ENCODE peak calls at places on chromosomes 11 and 22, in seven cellular contexts. Y, X, G, N, S, T and R are unnamed samples. For H3K36me3, the result is how much of the 10 kb centered on the place peaks cover.

GRCh38 chr11:66462010-66462409 is 4.7 kb upstream of the PELI3 start:
- DNase-seq in N (no peak), T (no peak), G (no peak), X (no peak), S (no peak), Y (no peak), R (no peak)

GRCh38 chr11:88320149-88320559 is 17.4 kb downstream of the CTSC start:
- DNase-seq in N (no peak), Y (peak), G (peak), S (no peak), X (peak), T (no peak), R (no peak)

GRCh38 chr11:98564881-98565280 is 455.9 kb upstream of the CNTN5 start:
- DNase-seq in S (no peak), G (no peak), X (no peak), T (no peak), Y (no peak), N (no peak), R (no peak)

GRCh38 chr11:103222801-103223200 is 113.6 kb downstream of the DYNC2H1 start:
- DNase-seq in X (no peak), Y (no peak), T (no peak), G (no peak), S (no peak), N (no peak), R (no peak)

GRCh38 chr11:43810929-43811596 is 69.6 kb upstream of the ALKBH3 start:
- DNase-seq in X (peak), N (no peak), Y (no peak), T (no peak), S (no peak), G (peak), R (no peak)

GRCh38 chr22:19149047-19149883 is 827 bp downstream of the GSC2 start:
- DNase-seq in G (no peak), N (peak), S (no peak), X (peak), T (no peak), Y (no peak), R (no peak)

GRCh38 chr11:64627371-64627770 is 36.4 kb downstream of the SLC22A12 start:
- DNase-seq in N (no peak), X (no peak), G (no peak), S (no peak), T (no peak), Y (no peak), R (no peak)

GRCh38 chr22:23862103-23862502 is 4.4 kb downstream of the SLC2A11 start:
- DNase-seq in T (peak), S (peak), X (peak), N (peak), Y (peak), G (peak), R (peak)

GRCh38 chr11:76236092-76237026 is 30.1 kb upstream of the WNT11 start:
- DNase-seq in T (peak), S (peak), Y (peak), X (peak), G (peak), N (peak), R (no peak)

GRCh38 chr22:33620085-33620484 is 300.2 kb downstream of the LARGE1 start:
- DNase-seq in G (no peak), T (no peak), N (no peak), Y (no peak), X (no peak), S (no peak), R (no peak)

GRCh38 chr11:67282155-67282875 is 6.8 kb upstream of the ANKRD13D start:
- DNase-seq in S (no peak), N (no peak), Y (no peak), G (no peak), T (no peak), X (no peak), R (no peak)

GRCh38 chr11:20544536-20545237 is 54.7 kb upstream of the SLC6A5 start:
- DNase-seq in T (no peak), G (no peak), X (no peak), Y (peak), N (peak), S (no peak), R (no peak)

GRCh38 chr11:1560618-1561251 is 11.3 kb downstream of the DUSP8 start:
- DNase-seq in G (no peak), X (no peak), Y (no peak), N (no peak), T (no peak), S (no peak), R (no peak)
- H3K27ac ChIP-seq in G (no peak), X (no peak), Y (no peak), N (no peak), T (no peak), S (no peak), R (no peak)

GRCh38 chr11:131658414-131658813 is 288.0 kb downstream of the NTM start:
- DNase-seq in N (no peak), G (no peak), X (no peak), Y (no peak), S (no peak), T (no peak), R (no peak)
- TF ChIP-seq EZH2phosphoT487 in N (no peak), G (no peak), X (no peak), Y (no peak), S (no peak), T (no peak), R (no peak)

GRCh38 chr22:32175751-32176644 is 16.9 kb upstream of the C22orf42 start:
- DNase-seq in G (no peak), T (no peak), N (peak), S (no peak), Y (no peak), X (no peak), R (no peak)
- H3K36me3 ChIP-seq in G (under half), T (under half), N (under half), S (under half), Y (under half), X (under half), R (under half)

DNA sequence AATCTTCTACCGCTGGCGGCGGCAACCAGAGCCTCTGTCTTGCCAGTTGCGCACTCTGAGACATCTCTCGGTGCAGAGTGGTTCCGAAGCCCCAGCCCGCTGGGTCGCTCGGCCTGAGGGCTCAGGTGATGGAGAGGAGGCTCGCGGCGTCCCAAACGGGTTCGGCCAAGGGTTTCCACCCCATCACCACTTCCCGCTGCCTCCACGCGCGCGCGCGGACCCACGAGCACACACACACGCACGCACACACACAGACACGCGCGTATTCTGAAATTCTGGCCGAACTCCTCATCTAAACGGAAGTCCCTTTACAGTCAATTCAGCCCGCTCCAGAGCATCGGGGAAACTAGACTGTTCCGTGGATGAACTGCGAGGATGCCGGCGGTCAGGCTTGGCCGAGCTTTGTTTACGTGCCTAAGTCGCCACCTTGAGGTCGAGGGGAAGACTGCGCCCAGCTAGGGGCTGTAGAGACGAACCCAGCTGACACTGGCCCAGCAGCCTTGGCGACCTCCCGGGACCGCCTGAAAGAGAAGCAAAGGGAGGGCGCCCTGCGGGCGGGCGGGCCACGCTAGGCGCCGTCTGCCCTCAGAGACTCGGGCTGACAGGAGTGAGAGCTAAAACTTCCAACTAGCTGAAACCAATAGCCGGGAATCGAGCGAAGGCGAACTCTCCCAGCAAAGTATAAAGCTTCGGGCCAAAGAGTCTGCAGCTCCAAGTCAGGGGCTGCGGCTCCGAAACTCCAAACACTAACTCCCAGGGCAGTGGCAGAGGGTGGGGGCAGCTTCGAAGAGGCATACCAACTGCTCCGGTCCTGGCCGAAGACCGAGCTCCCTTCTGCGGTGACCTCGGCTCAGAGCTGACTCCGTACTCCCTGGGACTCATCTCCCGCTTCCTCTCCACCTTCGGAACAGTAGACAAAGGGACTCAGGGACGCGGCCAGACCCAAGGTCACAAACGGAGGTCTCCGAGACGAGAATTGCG is 124.8 kb upstream of the C11orf58 start:
- DNase-seq in G (peak), T (peak), X (peak), N (peak), Y (peak), S (peak), R (peak)
- H3K27ac ChIP-seq in G (no peak), T (no peak), X (no peak), N (no peak), Y (peak), S (no peak), R (no peak)

DNA sequence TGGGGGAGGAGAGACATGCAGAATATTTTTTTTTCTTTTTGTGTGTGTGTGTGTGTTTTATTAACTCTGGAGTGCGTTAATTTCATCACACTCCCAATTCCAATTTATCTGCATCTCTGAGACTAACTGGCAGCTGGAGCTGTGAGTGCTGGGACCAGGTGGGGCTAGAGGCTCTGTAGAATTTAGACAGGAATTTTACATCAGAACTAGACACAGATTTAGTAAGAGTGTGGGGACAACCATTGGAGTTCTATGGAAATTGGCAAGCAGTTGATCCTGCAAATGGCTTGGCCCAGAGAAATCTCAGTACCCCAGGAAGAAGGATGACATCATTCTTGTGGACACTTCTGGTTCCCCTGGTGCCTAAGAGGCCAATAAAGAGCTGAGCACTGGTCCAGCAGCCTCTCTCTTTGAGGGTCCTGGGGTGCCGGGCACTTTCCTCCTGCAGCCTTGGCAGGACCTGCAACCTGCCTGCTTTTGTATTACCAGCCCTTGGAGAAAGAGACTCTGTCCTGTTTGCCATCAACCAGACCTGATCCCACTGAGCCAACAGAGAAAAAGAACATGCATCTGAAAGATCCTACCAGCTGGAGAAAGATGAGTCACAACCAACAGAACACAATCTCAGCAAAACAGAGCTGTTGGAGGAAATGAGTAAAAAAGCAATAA is 320.9 kb downstream of the DDX10 start:
- DNase-seq in N (no peak), S (no peak), G (peak), X (peak), Y (peak), T (no peak), R (no peak)
- TF ChIP-seq EZH2phosphoT487 in N (no peak), S (no peak), G (no peak), X (no peak), Y (no peak), T (no peak), R (no peak)

DNA sequence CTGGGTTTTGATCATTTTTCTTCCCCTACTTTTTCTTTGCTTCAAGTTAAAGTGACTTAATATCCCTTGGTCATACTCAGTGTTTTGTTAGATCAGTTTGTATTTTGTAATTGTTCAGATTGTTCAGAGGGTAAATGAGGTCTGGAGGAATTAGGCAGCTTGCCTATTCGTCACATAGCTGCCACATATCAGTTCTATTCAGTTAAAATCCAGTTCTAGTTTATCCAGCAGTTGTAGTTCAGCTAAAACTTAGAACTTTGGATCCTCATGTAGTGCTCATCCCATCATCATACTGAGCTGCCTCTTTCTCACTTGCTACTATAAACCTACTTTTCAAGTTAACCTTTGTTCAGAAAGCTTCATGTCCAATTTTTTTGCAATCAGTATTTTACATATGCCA is 47.1 kb upstream of the DEPDC7 start:
- DNase-seq in N (no peak), G (no peak), X (no peak), Y (no peak), S (no peak), T (no peak), R (no peak)
- H3K36me3 ChIP-seq in N (under half), G (under half), X (under half), Y (under half), S (under half), T (under half), R (half or more)

GRCh38 chr11:58058276-58059010 is 27.7 kb downstream of the OR6Q1 start:
- DNase-seq in G (peak), Y (no peak), X (no peak), N (no peak), T (no peak), S (no peak), R (no peak)

GRCh38 chr11:58059011-58059358 is 28.2 kb downstream of the OR6Q1 start:
- DNase-seq in N (peak), X (peak), Y (peak), T (no peak), S (no peak), G (peak), R (no peak)

GRCh38 chr11:58060535-58060934 is 29.8 kb downstream of the OR6Q1 start:
- DNase-seq in Y (no peak), N (no peak), S (no peak), G (no peak), X (no peak), T (no peak), R (no peak)

GRCh38 chr11:58061813-58062212 is 31.1 kb downstream of the OR6Q1 start:
- DNase-seq in T (no peak), Y (no peak), N (no peak), S (no peak), X (peak), G (peak), R (no peak)

DNA sequence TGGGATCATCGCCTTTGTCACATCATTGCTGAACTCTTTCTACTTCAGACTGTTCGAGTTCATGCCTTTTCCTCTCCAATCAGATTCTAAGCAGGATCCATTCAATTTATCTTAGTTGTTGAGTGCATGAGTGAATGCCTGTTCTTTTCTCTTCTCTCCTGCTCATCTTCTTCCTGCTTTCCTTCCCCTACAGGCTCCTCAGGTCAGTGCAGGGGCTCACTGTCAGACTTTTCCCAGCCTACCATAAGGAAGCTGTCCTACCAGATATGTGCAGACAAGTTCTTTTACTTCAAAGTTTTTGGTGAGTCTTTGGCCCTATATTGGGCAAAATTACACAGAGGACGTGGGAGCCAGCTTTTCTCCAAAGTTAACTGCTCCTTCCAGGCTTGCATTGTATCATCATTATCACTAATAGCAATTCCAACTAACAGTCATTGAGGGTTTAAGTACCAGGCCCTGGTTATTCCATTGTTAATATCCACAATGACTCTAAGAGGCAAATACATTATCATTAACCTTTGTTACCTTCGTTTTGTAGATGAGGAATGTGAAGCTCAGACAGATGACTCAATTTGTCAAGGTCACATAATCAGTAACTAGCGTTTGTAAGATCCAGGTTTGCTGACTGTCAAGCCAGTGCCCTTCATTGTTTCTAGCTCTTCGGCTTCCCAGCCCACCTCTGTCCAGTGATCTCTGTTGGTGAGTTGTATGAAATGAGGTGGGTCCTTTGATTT is 30.4 kb downstream of the OR6Q1 start:
- DNase-seq in X (peak), Y (peak), N (peak), T (no peak), G (peak), S (no peak), R (no peak)
- H3K27ac ChIP-seq in X (peak), Y (peak), N (no peak), T (no peak), G (peak), S (no peak), R (no peak)

GRCh38 chr11:117792241-117792640 is 4.8 kb downstream of the DSCAML1 start:
- DNase-seq in T (no peak), S (no peak), N (no peak), G (no peak), Y (no peak), X (no peak), R (no peak)

GRCh38 chr11:117780456-117780855 is 16.6 kb downstream of the DSCAML1 start:
- DNase-seq in Y (no peak), N (no peak), T (no peak), G (no peak), S (no peak), X (no peak), R (no peak)

GRCh38 chr11:117781650-117782049 is 15.4 kb downstream of the DSCAML1 start:
- DNase-seq in Y (no peak), S (no peak), T (no peak), X (no peak), N (no peak), G (no peak), R (no peak)

GRCh38 chr11:117789241-117789640 is 7.8 kb downstream of the DSCAML1 start:
- DNase-seq in S (no peak), X (no peak), T (no peak), N (no peak), Y (no peak), G (no peak), R (no peak)

GRCh38 chr11:117786099-117786870 is 10.7 kb downstream of the DSCAML1 start:
- DNase-seq in X (no peak), N (no peak), T (no peak), G (peak), S (no peak), Y (peak), R (no peak)
- TF ChIP-seq EZH2phosphoT487 in X (no peak), N (no peak), T (no peak), G (no peak), S (no peak), Y (no peak), R (no peak)

GRCh38 chr11:23644443-23644842 is 784.2 kb upstream of the CCDC179 start:
- DNase-seq in T (no peak), S (no peak), N (no peak), X (no peak), Y (no peak), G (no peak), R (no peak)
- H3K36me3 ChIP-seq in T (under half), S (under half), N (under half), X (under half), Y (under half), G (under half), R (under half)

GRCh38 chr22:46094676-46095075 is 55.6 kb upstream of the PPARA start:
- DNase-seq in S (no peak), T (no peak), X (no peak), N (no peak), Y (no peak), G (no peak), R (no peak)
- H3K27ac ChIP-seq in S (peak), T (no peak), X (peak), N (no peak), Y (no peak), G (no peak), R (no peak)